ENCODE peak calls at places on chromosomes 2 and 18, in seven cellular contexts. X is fibroblast of lung; W is pancreas; A is heart left ventricle; Z is CD4-positive, alpha-beta T cell; N is left ventricle myocardium inferior; U is aorta. H is an unnamed sample.
A peak's percentile ranks its signal among the peaks of the same experiment; 100 is the strongest.

GRCh38 chr2:9274701-9275343 is 68.2 kb downstream of the ASAP2 start:
- DNase-seq in X (no peak), W (no peak), A (no peak), Z (no peak), N (no peak), U (no peak), H (no peak)

GRCh38 chr2:27773959-27774358 is 2.4 kb downstream of the MRPL33 start:
- DNase-seq in X (no peak), W (no peak), A (no peak), Z (no peak), N (no peak), U (no peak), H (no peak)

GRCh38 chr2:39696838-39697237 is 31.1 kb downstream of the TMEM178A start:
- DNase-seq in X (peak; percentile 92), W (no peak), A (no peak), Z (no peak), N (no peak), U (no peak), H (no peak)

GRCh38 chr18:29449424-29449823 is 1272.5 kb upstream of the CDH2 start:
- DNase-seq in X (peak; percentile 47), W (no peak), A (no peak), Z (no peak), N (no peak), U (no peak), H (no peak)

GRCh38 chr18:46246101-46246500 is 141.9 kb downstream of the HAUS1 start:
- DNase-seq in X (no peak), W (no peak), A (no peak), Z (no peak), N (no peak), U (no peak), H (no peak)

GRCh38 chr2:199739413-199740110 is 111.4 kb downstream of the FTCDNL1 start:
- DNase-seq in X (peak; percentile 74), W (peak; percentile 61), A (peak; percentile 56), Z (peak; percentile 33), N (peak; percentile 56), U (peak; percentile 73), H (peak; percentile 32)

GRCh38 chr2:47004905-47005495 is 89.4 kb upstream of the MCFD2 start:
- DNase-seq in X (no peak), W (peak; percentile 31), A (no peak), Z (no peak), N (no peak), U (no peak), H (no peak)

GRCh38 chr18:74819433-74820059 is 221.9 kb downstream of the ZNF407 start:
- DNase-seq in X (no peak), W (no peak), A (no peak), Z (no peak), N (no peak), U (no peak), H (no peak)

DNA sequence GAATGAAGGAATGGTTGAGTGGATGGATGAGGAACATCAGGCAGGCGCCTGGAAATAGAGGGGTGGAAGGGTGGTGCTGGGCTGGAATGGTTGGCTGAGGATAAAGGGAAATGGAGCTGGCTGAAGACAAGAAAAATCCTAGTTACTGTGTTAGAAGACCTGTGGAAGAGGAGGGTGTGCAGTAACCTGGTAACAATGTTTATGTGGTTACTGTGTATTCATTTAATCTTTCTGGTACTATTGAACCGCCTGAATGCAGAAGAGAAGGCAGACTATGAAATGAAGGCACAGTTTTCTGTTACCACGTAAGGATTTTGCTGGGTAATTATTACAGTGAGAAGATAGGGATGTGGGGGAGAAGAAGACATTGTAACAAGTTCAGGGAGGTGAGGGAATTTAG is 110.3 kb upstream of the MGAT5 start:
- DNase-seq in X (no peak), W (no peak), A (no peak), Z (no peak), N (no peak), U (no peak), H (no peak)
- H3K27ac ChIP-seq in X (no peak overlapping the region), W (no peak overlapping the region), A (no peak overlapping the region), Z (no peak overlapping the region), N (peak overlapping the region; percentile 40), U (no peak overlapping the region), H (no peak overlapping the region)

GRCh38 chr2:119389615-119390306 is 23.0 kb downstream of the DBI start:
- DNase-seq in X (peak; percentile 76), W (no peak), A (peak; percentile 63), Z (no peak), N (peak; percentile 50), U (peak; percentile 68), H (no peak)
- H3K27ac ChIP-seq in X (no peak overlapping the region), W (no peak overlapping the region), A (peak overlapping the region; percentile 15), Z (no peak overlapping the region), N (peak overlapping the region; percentile 70), U (no peak overlapping the region), H (no peak overlapping the region)

GRCh38 chr2:85324639-85325465 is 2.9 kb downstream of the TGOLN2 start:
- DNase-seq in X (peak; percentile 35), W (no peak), A (no peak), Z (no peak), N (no peak), U (no peak), H (no peak)
- H3K27ac ChIP-seq in X (no peak overlapping the region), W (peak overlapping the region; percentile 13), A (no peak overlapping the region), Z (peak overlapping the region; percentile 97), N (no peak overlapping the region), U (no peak overlapping the region), H (peak overlapping the region; percentile 21)

GRCh38 chr18:13625843-13626543 is 100.4 kb downstream of the FAM210A start:
- DNase-seq in X (no peak), W (no peak), A (no peak), Z (no peak), N (no peak), U (no peak), H (no peak)
- H3K27ac ChIP-seq in X (no peak overlapping the region), W (no peak overlapping the region), A (no peak overlapping the region), Z (no peak overlapping the region), N (no peak overlapping the region), U (no peak overlapping the region), H (peak overlapping the region; percentile 77)

GRCh38 chr2:24839729-24840128 is 46.5 kb downstream of the CENPO start:
- DNase-seq in X (no peak), W (peak; percentile 47), A (no peak), Z (no peak), N (no peak), U (no peak), H (no peak)
- H3K27ac ChIP-seq in X (no peak overlapping the region), W (no peak overlapping the region), A (no peak overlapping the region), Z (no peak overlapping the region), N (no peak overlapping the region), U (no peak overlapping the region), H (no peak overlapping the region)